ENCODE peak calls at places on chromosomes 16 and 17, in nine cellular contexts. A, W, P, C, V, K, R, Y and X are unnamed samples.

GRCh38 chr16:28526201-28527099 is 12.3 kb downstream of the NUPR1 start:
- DNase-seq in A (no peak), W (no peak), P (no peak), C (no peak), V (no peak), K (no peak), R (no peak), Y (no peak), X (no peak)

GRCh38 chr17:8447816-8448215 is 12.1 kb downstream of the NDEL1 start:
- DNase-seq in A (no peak), W (no peak), P (no peak), C (no peak), V (no peak), K (no peak), R (no peak), Y (no peak), X (no peak)

GRCh38 chr17:61568219-61569072 is 22.6 kb downstream of the NACA2 start:
- DNase-seq in A (no peak), W (no peak), P (no peak), C (peak; percentile 95), V (no peak), K (no peak), R (no peak), Y (no peak), X (no peak)

GRCh38 chr16:14302399-14303181 is 231.5 kb downstream of the MRTFB start:
- DNase-seq in A (peak; percentile 13), W (no peak), P (peak; percentile 72), C (no peak), V (no peak), K (no peak), R (peak; percentile 74), Y (no peak), X (no peak)

GRCh38 chr17:17305282-17305801 is 2.2 kb downstream of the NT5M start:
- DNase-seq in A (peak; percentile 57), W (peak; percentile 43), P (no peak), C (no peak), V (no peak), K (no peak), R (peak; percentile 86), Y (peak; percentile 40), X (no peak)

GRCh38 chr17:8147141-8147804 is 4.9 kb downstream of the PER1 start:
- DNase-seq in A (no peak), W (no peak), P (no peak), C (no peak), V (no peak), K (no peak), R (no peak), Y (no peak), X (no peak)

GRCh38 chr17:75872434-75873351 is 5.7 kb downstream of the TRIM47 start:
- DNase-seq in A (peak; percentile 78), W (peak; percentile 58), P (peak; percentile 68), C (no peak), V (peak; percentile 95), K (peak; percentile 63), R (no peak), Y (peak; percentile 55), X (peak; percentile 59)

GRCh38 chr16:74740795-74741304 is 33.8 kb downstream of the FA2H start:
- DNase-seq in A (peak; percentile 90), W (no peak), P (no peak), C (peak; percentile 75), V (no peak), K (no peak), R (no peak), Y (no peak), X (no peak)

GRCh38 chr17:28426081-28426519 is 20.1 kb upstream of the SLC46A1 start:
- DNase-seq in A (peak; percentile 27), W (no peak), P (peak; percentile 84), C (no peak), V (no peak), K (no peak), R (no peak), Y (no peak), X (no peak)

GRCh38 chr16:82440336-82440735 is 186.4 kb upstream of the CDH13 start:
- DNase-seq in A (no peak), W (no peak), P (peak; percentile 9), C (no peak), V (no peak), K (no peak), R (no peak), Y (no peak), X (no peak)

GRCh38 chr17:71409712-71410111 is 711.1 kb upstream of the SOX9 start:
- DNase-seq in A (no peak), W (no peak), P (no peak), C (no peak), V (no peak), K (peak; percentile 70), R (no peak), Y (no peak), X (no peak)

GRCh38 chr17:36657763-36658490 is 56.5 kb downstream of the MRM1 start:
- DNase-seq in A (peak; percentile 48), W (peak; percentile 5), P (peak; percentile 86), C (no peak), V (no peak), K (no peak), R (peak; percentile 45), Y (no peak), X (no peak)

GRCh38 chr17:79108870-79109269 is 34.2 kb downstream of the ENGASE start:
- DNase-seq in A (no peak), W (no peak), P (no peak), C (no peak), V (no peak), K (no peak), R (no peak), Y (no peak), X (no peak)

GRCh38 chr17:79113699-79114098 is 39.1 kb downstream of the ENGASE start:
- DNase-seq in A (no peak), W (no peak), P (no peak), C (no peak), V (no peak), K (no peak), R (no peak), Y (no peak), X (no peak)

GRCh38 chr17:79109584-79109983 is 35.0 kb downstream of the ENGASE start:
- DNase-seq in A (no peak), W (no peak), P (peak; percentile 56), C (no peak), V (no peak), K (no peak), R (no peak), Y (no peak), X (no peak)

GRCh38 chr17:79112471-79112870 is 37.8 kb downstream of the ENGASE start:
- DNase-seq in A (no peak), W (no peak), P (no peak), C (no peak), V (no peak), K (no peak), R (no peak), Y (no peak), X (no peak)

GRCh38 chr17:79111097-79111496 is 36.5 kb downstream of the ENGASE start:
- DNase-seq in A (no peak), W (no peak), P (no peak), C (no peak), V (no peak), K (no peak), R (no peak), Y (no peak), X (no peak)
- TF ChIP-seq CTCF in A (no peak), W (no peak), P (no peak), C (no peak), V (no peak), K (no peak), R (no peak), Y (no peak), X (no peak)

GRCh38 chr16:330746-331145 is 21.8 kb downstream of the AXIN1 start:
- DNase-seq in A (no peak), W (no peak), P (no peak), C (no peak), V (no peak), K (no peak), R (no peak), Y (no peak), X (no peak)

GRCh38 chr16:337437-337836 is 15.1 kb downstream of the AXIN1 start:
- DNase-seq in A (no peak), W (no peak), P (no peak), C (no peak), V (no peak), K (no peak), R (no peak), Y (no peak), X (no peak)

GRCh38 chr16:336269-336668 is 16.3 kb downstream of the AXIN1 start:
- DNase-seq in A (no peak), W (no peak), P (no peak), C (no peak), V (no peak), K (no peak), R (no peak), Y (no peak), X (no peak)

GRCh38 chr16:337975-338575 is 14.4 kb downstream of the AXIN1 start:
- DNase-seq in A (no peak), W (no peak), P (no peak), C (no peak), V (no peak), K (no peak), R (no peak), Y (no peak), X (no peak)

GRCh38 chr16:333406-334094 is 19.0 kb downstream of the AXIN1 start:
- DNase-seq in A (no peak), W (no peak), P (no peak), C (no peak), V (no peak), K (no peak), R (no peak), Y (no peak), X (no peak)
- TF ChIP-seq CTCF in A (no peak), W (no peak), P (no peak), C (no peak), V (no peak), K (no peak), R (no peak), Y (no peak), X (no peak)

GRCh38 chr17:57810740-57811632 is 38.9 kb downstream of the MRPS23 start:
- DNase-seq in A (peak; percentile 11), W (no peak), P (no peak), C (no peak), V (peak; percentile 43), K (peak; percentile 4), R (no peak), Y (no peak), X (no peak)
- TF ChIP-seq CTCF in A (no peak), W (no peak), P (no peak), C (no peak), V (no peak), K (no peak), R (no peak), Y (no peak), X (no peak)

DNA sequence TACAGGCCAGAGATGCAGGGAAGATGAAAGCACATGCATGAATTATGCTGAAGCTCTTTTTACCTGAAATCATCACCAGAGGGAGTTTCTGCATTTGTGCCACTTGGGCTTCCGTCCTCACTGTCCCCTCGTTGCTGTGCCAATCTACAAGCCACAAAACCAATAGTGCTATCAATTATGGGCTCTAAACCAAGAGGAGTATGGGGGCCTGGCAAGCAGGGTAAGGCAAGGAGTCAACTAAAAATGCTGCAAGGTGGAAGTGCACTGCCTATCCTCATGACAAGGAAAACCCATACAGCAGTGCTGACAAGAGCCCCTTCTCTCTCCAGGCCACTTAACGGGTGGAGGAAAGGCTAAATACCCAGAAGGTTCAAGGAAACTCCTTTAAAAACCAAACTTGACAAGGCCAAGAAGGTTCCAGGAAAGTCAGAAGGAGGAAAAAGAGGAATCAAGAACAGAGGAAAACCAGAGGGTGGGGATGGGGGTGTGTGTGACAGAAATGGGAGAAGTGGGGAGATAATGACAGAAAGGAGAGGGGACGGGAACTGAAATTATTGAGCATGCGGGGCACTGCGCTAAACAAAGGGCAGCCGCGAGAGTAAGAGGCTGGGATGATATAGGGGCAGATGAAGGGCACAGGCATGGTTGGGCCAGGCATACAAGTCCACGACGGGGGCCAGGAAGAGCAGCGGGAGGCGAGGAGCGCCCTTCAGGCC is 674 bp downstream of the C17orf75 start:
- DNase-seq in A (no peak), W (peak; percentile 30), P (no peak), C (no peak), V (no peak), K (no peak), R (peak; percentile 61), Y (no peak), X (no peak)
- TF ChIP-seq CTCF in A (no peak), W (peak; percentile 41), P (no peak), C (peak; percentile 26), V (no peak), K (no peak), R (no peak), Y (peak; percentile 34), X (no peak)